ENCODE peak calls at places on chromosomes 4 and X, in seven cellular contexts. K is AG09309; M is CD8-positive, alpha-beta memory T cell; D is iPS DF 6.9; L is mesenchymal stem cell; A is esophagus squamous epithelium; X is fibroblast of lung. H is an unnamed sample.

GRCh38 chrX:150269613-150270254 is 93.4 kb upstream of the MAMLD1 start:
- DNase-seq in M (no peak), A (no peak), X (no peak), D (no peak), K (no peak), L (no peak), H (peak)

GRCh38 chr4:118113220-118113619 is 78.9 kb downstream of the NDST3 start:
- DNase-seq in L (peak), D (no peak), X (peak), A (no peak), M (no peak), K (no peak), H (no peak)

GRCh38 chrX:68684291-68684918 is 36.9 kb downstream of the STARD8 start:
- DNase-seq in L (peak), X (no peak), M (no peak), K (no peak), D (no peak), A (no peak), H (no peak)

GRCh38 chr4:175770555-175770954 is 41.5 kb downstream of the GPM6A start:
- DNase-seq in X (no peak), D (no peak), K (no peak), M (no peak), A (no peak), L (no peak), H (no peak)

GRCh38 chrX:30246769-30247489 is at the start of gene MAGEB1:
- DNase-seq in M (no peak), L (no peak), K (no peak), A (no peak), X (no peak), D (peak), H (no peak)

GRCh38 chrX:26649534-26649933 is 433.6 kb downstream of the MAGEB5 start:
- DNase-seq in A (no peak), M (no peak), L (no peak), X (peak), K (no peak), D (peak), H (no peak)

GRCh38 chr4:99816611-99817309 is at the start of gene DAPP1:
- DNase-seq in L (no peak), M (peak), D (no peak), A (peak), K (no peak), X (no peak), H (no peak)

GRCh38 chr4:55055529-55055928 is 69.9 kb downstream of the KDR start:
- DNase-seq in L (no peak), M (no peak), A (no peak), K (no peak), X (no peak), D (no peak), H (no peak)

GRCh38 chrX:101057095-101057714 is 5.3 kb upstream of the TRMT2B start:
- DNase-seq in X (no peak), K (no peak), D (no peak), L (no peak), M (no peak), A (no peak), H (no peak)

GRCh38 chrX:155880586-155881157 is 473 bp upstream of the VAMP7 start:
- DNase-seq in X (peak), M (no peak), L (peak), A (no peak), D (no peak), K (no peak), H (no peak)

GRCh38 chrX:129842510-129843208 is 1.0 kb downstream of the ZDHHC9 start:
- DNase-seq in A (no peak), L (peak), D (no peak), X (peak), M (no peak), K (no peak), H (no peak)

GRCh38 chr4:40180356-40180755 is 16.5 kb upstream of the RHOH start:
- DNase-seq in L (peak), A (no peak), D (no peak), X (peak), K (peak), M (no peak), H (peak)

GRCh38 chr4:173211838-173212237 is 43.2 kb downstream of the GALNT7 start:
- DNase-seq in K (no peak), A (no peak), M (no peak), L (peak), D (no peak), X (peak), H (no peak)

GRCh38 chr4:114907514-114908099 is 205.8 kb downstream of the NDST4 start:
- DNase-seq in L (no peak), X (no peak), D (no peak), M (no peak), A (no peak), K (no peak), H (no peak)

GRCh38 chrX:150526692-150527091 is 41.7 kb upstream of the MTM1 start:
- DNase-seq in L (no peak), D (no peak), K (no peak), X (no peak), M (no peak), A (no peak), H (no peak)

DNA sequence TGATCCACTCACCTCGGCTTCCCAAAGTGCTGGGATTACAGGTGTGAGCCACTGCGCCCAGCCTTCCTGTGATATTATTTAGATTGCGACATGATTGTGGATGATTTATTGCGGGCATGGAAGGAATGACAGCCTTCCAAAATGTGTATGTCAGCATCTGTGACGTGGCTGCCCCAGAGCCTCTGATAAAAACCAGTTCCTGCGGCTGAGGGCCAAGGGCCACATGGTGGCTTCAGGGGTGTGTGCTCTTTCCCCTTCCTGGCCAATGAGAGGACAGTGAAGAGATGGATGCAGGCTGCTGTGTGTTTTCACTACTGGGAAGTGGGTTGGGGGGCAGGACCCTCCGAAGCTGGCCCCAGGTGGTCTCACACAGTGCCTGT is 57.4 kb upstream of the HGFAC start:
- DNase-seq in M (no peak), L (no peak), X (no peak), A (no peak), D (no peak), K (no peak), H (no peak)
- H3K4me3 ChIP-seq in M (no peak), L (no peak), X (no peak), A (peak), D (no peak), K (no peak), H (peak)

GRCh38 chrX:55210931-55211677 is 9.0 kb upstream of the PAGE5 start:
- DNase-seq in X (no peak), M (no peak), L (no peak), K (no peak), A (no peak), D (no peak), H (no peak)
- H3K4me3 ChIP-seq in X (no peak), M (no peak), L (no peak), K (no peak), A (no peak), D (no peak), H (peak)

GRCh38 chr4:38924266-38924827 is 56.7 kb downstream of the FAM114A1 start:
- DNase-seq in X (no peak), L (no peak), M (no peak), D (no peak), A (no peak), K (no peak), H (no peak)

GRCh38 chr4:38923746-38924145 is 56.1 kb downstream of the FAM114A1 start:
- DNase-seq in K (no peak), L (no peak), M (no peak), D (no peak), X (no peak), A (no peak), H (peak)

GRCh38 chr4:38925492-38926418 is 58.1 kb downstream of the FAM114A1 start:
- DNase-seq in M (no peak), K (no peak), X (no peak), L (no peak), D (no peak), A (no peak), H (no peak)

GRCh38 chr4:38928886-38929285 is 61.3 kb downstream of the FAM114A1 start:
- DNase-seq in L (no peak), D (no peak), A (no peak), M (no peak), X (no peak), K (no peak), H (no peak)

DNA sequence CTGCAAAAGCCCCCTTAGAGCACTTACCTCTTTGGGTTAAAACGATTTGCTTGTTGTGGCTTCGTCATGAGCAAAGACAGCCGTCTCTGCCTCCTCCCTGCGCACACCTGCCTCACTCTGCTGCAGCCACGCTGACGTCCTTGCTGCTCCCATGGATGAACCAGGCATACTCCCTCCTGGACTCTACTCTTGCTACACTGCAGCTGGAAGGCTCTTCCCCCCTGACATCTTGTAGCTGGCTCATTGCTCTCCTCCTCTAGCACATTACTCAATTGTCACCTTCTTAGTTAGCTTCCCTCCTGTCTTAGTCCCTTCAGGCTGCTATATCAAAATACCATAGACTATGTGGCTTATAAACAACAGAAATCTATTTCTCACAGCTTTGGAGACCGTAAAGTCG is 59.3 kb downstream of the FAM114A1 start:
- DNase-seq in X (no peak), K (no peak), D (no peak), L (no peak), M (no peak), A (no peak), H (no peak)
- H3K4me3 ChIP-seq in X (no peak), K (no peak), D (no peak), L (no peak), M (no peak), A (no peak), H (no peak)

GRCh38 chr4:6472387-6473263 is at the start of gene PPP2R2C:
- DNase-seq in L (no peak), K (no peak), M (no peak), X (no peak), A (no peak), D (no peak), H (no peak)
- H3K4me3 ChIP-seq in L (peak), K (no peak), M (no peak), X (no peak), A (peak), D (peak), H (no peak)

GRCh38 chrX:38560776-38561125 is 591 bp upstream of the TSPAN7 start:
- DNase-seq in M (no peak), X (no peak), D (no peak), K (no peak), L (no peak), A (no peak), H (no peak)

GRCh38 chrX:38561126-38561868 is at the start of gene TSPAN7:
- DNase-seq in K (no peak), D (no peak), A (peak), L (peak), M (peak), X (peak), H (no peak)

GRCh38 chrX:38561951-38562719 is 793 bp downstream of the TSPAN7 start:
- DNase-seq in M (no peak), K (no peak), A (no peak), L (peak), D (no peak), X (no peak), H (no peak)

GRCh38 chrX:38558681-38559080 is 2.7 kb upstream of the TSPAN7 start:
- DNase-seq in L (peak), X (no peak), D (no peak), K (no peak), A (no peak), M (no peak), H (no peak)

GRCh38 chrX:38563006-38563405 is 1.7 kb downstream of the TSPAN7 start:
- DNase-seq in X (no peak), K (no peak), L (no peak), M (no peak), D (no peak), A (no peak), H (no peak)
- H3K4me3 ChIP-seq in X (no peak), K (no peak), L (no peak), M (no peak), D (no peak), A (peak), H (no peak)

DNA sequence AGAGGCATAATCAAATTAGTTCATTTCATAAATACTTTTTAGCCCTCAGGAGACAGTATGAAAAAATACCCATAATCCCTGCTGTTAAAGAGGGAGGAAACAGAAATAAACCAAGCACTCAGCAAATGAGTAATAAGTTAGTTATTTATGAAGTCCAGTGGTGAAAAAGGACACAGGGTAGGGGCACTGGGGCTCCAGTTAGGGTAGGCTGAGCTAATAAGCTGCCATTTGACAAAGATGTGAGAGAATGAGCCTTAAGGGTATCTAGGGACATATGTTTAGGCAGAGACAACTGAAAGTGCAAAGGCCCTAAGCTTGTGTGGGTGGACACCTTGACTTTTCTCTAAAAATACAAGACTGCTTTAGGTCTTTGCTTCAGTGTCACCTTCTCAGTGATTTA is 94.4 kb downstream of the IL15 start:
- DNase-seq in A (no peak), K (no peak), M (no peak), X (no peak), L (no peak), D (no peak), H (no peak)
- H3K4me3 ChIP-seq in A (no peak), K (no peak), M (no peak), X (no peak), L (no peak), D (no peak), H (no peak)

H was measured in epithelial cell of proximal tubule.